ENCODE peak calls at places on chromosomes 4 and X, in five cellular contexts. One of them, this sample, is unnamed.
A peak's percentile ranks its signal among the peaks of the same experiment; 100 is the strongest.

GRCh38 chrX:42290608-42291007 is 367.3 kb upstream of the CASK start:
- DNase-seq in H1: no peak
- DNase-seq in HepG2: peak; percentile 1
- DNase-seq in K562: no peak
- DNase-seq in IMR-90: peak; percentile 0
- DNase-seq in this sample: peak; percentile 21

GRCh38 chrX:40727599-40728252 is 7.6 kb downstream of the MED14 start:
- DNase-seq in H1: no peak
- DNase-seq in IMR-90: no peak
- DNase-seq in HepG2: no peak
- DNase-seq in K562: no peak
- DNase-seq in this sample: no peak

GRCh38 chrX:768596-768995 is 138.0 kb downstream of the SHOX start:
- DNase-seq in K562: no peak
- DNase-seq in HepG2: no peak
- DNase-seq in H1: no peak
- DNase-seq in IMR-90: no peak
- DNase-seq in this sample: no peak

GRCh38 chr4:7194251-7195137 is 2.2 kb downstream of the SORCS2 start:
- DNase-seq in HepG2: no peak
- DNase-seq in H1: no peak
- DNase-seq in IMR-90: no peak
- DNase-seq in K562: no peak
- DNase-seq in this sample: peak; percentile 55

GRCh38 chrX:132216806-132217202 is 2.4 kb downstream of the RAP2C start:
- DNase-seq in H1: no peak
- DNase-seq in K562: no peak
- DNase-seq in HepG2: no peak
- DNase-seq in IMR-90: peak; percentile 43
- DNase-seq in this sample: no peak

GRCh38 chrX:51878056-51878455 is 15.4 kb upstream of the MAGED1 start:
- DNase-seq in IMR-90: no peak
- DNase-seq in H1: no peak
- DNase-seq in HepG2: no peak
- DNase-seq in K562: no peak
- DNase-seq in this sample: no peak

GRCh38 chrX:106731590-106731989 is 5.1 kb downstream of the RNF128 start:
- DNase-seq in HepG2: no peak
- DNase-seq in K562: no peak
- DNase-seq in H1: no peak
- DNase-seq in IMR-90: no peak
- DNase-seq in this sample: no peak

GRCh38 chr4:153782567-153782966 is 6.3 kb downstream of the SFRP2 start:
- DNase-seq in IMR-90: no peak
- DNase-seq in K562: no peak
- DNase-seq in HepG2: no peak
- DNase-seq in H1: no peak
- DNase-seq in this sample: no peak

GRCh38 chrX:120305531-120306145 is 5.6 kb downstream of the TMEM255A start:
- DNase-seq in K562: peak; percentile 39
- DNase-seq in IMR-90: no peak
- DNase-seq in HepG2: no peak
- DNase-seq in H1: no peak
- DNase-seq in this sample: no peak

GRCh38 chr4:145076473-145076855 is 21.5 kb downstream of the ANAPC10 start:
- DNase-seq in H1: no peak
- DNase-seq in IMR-90: peak; percentile 10
- DNase-seq in HepG2: no peak
- DNase-seq in K562: no peak
- DNase-seq in this sample: no peak
- TF ChIP-seq MAFK in H1: no peak
- TF ChIP-seq MAFK in IMR-90: no peak
- TF ChIP-seq MAFK in HepG2: no peak
- TF ChIP-seq MAFK in K562: no peak
- TF ChIP-seq MAFK in this sample: no peak

GRCh38 chrX:123408856-123409737 is 225.0 kb downstream of the GRIA3 start:
- DNase-seq in IMR-90: no peak
- DNase-seq in H1: no peak
- DNase-seq in K562: no peak
- DNase-seq in HepG2: no peak
- DNase-seq in this sample: no peak
- TF ChIP-seq MAFK in IMR-90: no peak
- TF ChIP-seq MAFK in H1: no peak
- TF ChIP-seq MAFK in K562: no peak
- TF ChIP-seq MAFK in HepG2: no peak
- TF ChIP-seq MAFK in this sample: no peak

GRCh38 chr4:39616651-39617050 is 22.0 kb downstream of the SMIM14 start:
- DNase-seq in K562: no peak
- DNase-seq in HepG2: no peak
- DNase-seq in IMR-90: no peak
- DNase-seq in H1: no peak
- DNase-seq in this sample: no peak

GRCh38 chr4:39609454-39609911 is 29.2 kb downstream of the SMIM14 start:
- DNase-seq in HepG2: peak; percentile 64
- DNase-seq in K562: no peak
- DNase-seq in IMR-90: no peak
- DNase-seq in H1: no peak
- DNase-seq in this sample: peak; percentile 37

GRCh38 chr4:39614487-39615162 is 24.0 kb downstream of the SMIM14 start:
- DNase-seq in IMR-90: peak; percentile 87
- DNase-seq in K562: no peak
- DNase-seq in HepG2: no peak
- DNase-seq in H1: no peak
- DNase-seq in this sample: peak; percentile 16

GRCh38 chr4:39617534-39617933 is 21.1 kb downstream of the SMIM14 start:
- DNase-seq in H1: no peak
- DNase-seq in K562: no peak
- DNase-seq in IMR-90: no peak
- DNase-seq in HepG2: no peak
- DNase-seq in this sample: no peak

DNA sequence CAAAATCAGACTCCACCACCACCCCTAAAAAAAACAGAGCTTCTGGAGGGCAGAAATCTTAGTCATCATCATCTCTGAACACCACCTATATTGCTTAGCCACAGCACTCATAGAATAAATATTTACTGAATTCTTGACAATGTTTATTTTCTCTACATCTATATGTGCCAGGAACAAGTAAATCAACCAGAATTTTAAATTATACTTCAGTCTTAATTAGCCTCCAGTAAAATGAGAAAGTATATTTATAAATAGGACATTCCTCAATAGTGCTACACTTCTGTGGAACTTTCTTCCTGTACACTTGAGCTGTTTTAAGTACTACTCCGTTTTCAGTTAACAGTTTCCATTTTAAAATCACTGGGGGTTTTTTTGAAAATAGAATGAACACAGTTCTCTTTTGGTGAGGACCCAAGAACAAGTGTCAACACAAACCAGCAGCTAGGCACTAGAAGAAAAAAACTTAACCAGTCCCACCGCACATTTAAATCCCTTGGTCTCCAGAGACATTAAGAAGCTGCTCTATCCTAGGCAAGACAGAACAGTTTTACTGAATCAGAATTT is 25.5 kb downstream of the SMIM14 start:
- DNase-seq in H1: no peak
- DNase-seq in K562: no peak
- DNase-seq in IMR-90: peak; percentile 58
- DNase-seq in HepG2: peak; percentile 49
- DNase-seq in this sample: no peak
- TF ChIP-seq MAFK in H1: no peak
- TF ChIP-seq MAFK in K562: no peak
- TF ChIP-seq MAFK in IMR-90: no peak
- TF ChIP-seq MAFK in HepG2: no peak
- TF ChIP-seq MAFK in this sample: no peak

GRCh38 chr4:99507762-99508161 is 3.1 kb upstream of the C4orf17 start:
- DNase-seq in H1: no peak
- DNase-seq in HepG2: no peak
- DNase-seq in K562: no peak
- DNase-seq in IMR-90: no peak
- DNase-seq in this sample: no peak
- TF ChIP-seq MAFK in H1: no peak
- TF ChIP-seq MAFK in HepG2: no peak
- TF ChIP-seq MAFK in K562: no peak
- TF ChIP-seq MAFK in IMR-90: no peak
- TF ChIP-seq MAFK in this sample: no peak

DNA sequence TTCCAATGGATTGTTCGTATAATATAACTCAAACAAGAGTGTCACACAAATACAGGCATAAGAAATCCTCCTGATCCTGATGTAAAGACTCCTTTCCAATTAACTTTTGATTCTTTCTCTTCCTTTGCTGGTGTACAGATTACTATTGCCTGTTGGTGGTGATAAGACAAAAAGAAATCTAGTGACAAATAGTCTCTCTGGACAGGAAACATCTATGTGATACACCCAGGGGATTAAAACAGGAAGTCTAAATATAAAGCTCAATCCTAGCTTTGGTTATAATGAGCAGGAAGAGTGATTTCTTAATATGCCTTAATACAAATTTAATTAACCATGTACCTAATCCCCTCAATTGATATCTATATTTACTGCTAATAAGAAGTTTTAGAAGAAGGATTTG is 45.1 kb downstream of the ARHGEF6 start:
- DNase-seq in K562: no peak
- DNase-seq in HepG2: no peak
- DNase-seq in H1: no peak
- DNase-seq in IMR-90: no peak
- DNase-seq in this sample: no peak
- TF ChIP-seq MAFK in K562: no peak
- TF ChIP-seq MAFK in HepG2: no peak
- TF ChIP-seq MAFK in H1: no peak
- TF ChIP-seq MAFK in IMR-90: no peak
- TF ChIP-seq MAFK in this sample: no peak

GRCh38 chr4:2938906-2939305 is 24.3 kb downstream of the NOP14 start:
- DNase-seq in IMR-90: no peak
- DNase-seq in HepG2: no peak
- DNase-seq in H1: no peak
- DNase-seq in K562: no peak
- DNase-seq in this sample: no peak

GRCh38 chr4:2940267-2941137 is 22.7 kb downstream of the NOP14 start:
- DNase-seq in HepG2: no peak
- DNase-seq in IMR-90: no peak
- DNase-seq in H1: no peak
- DNase-seq in K562: no peak
- DNase-seq in this sample: no peak

GRCh38 chr4:2937986-2938385 is 25.2 kb downstream of the NOP14 start:
- DNase-seq in HepG2: no peak
- DNase-seq in H1: no peak
- DNase-seq in IMR-90: no peak
- DNase-seq in K562: no peak
- DNase-seq in this sample: no peak

GRCh38 chr4:2941138-2942036 is 21.8 kb downstream of the NOP14 start:
- DNase-seq in HepG2: no peak
- DNase-seq in IMR-90: no peak
- DNase-seq in K562: no peak
- DNase-seq in H1: no peak
- DNase-seq in this sample: no peak

DNA sequence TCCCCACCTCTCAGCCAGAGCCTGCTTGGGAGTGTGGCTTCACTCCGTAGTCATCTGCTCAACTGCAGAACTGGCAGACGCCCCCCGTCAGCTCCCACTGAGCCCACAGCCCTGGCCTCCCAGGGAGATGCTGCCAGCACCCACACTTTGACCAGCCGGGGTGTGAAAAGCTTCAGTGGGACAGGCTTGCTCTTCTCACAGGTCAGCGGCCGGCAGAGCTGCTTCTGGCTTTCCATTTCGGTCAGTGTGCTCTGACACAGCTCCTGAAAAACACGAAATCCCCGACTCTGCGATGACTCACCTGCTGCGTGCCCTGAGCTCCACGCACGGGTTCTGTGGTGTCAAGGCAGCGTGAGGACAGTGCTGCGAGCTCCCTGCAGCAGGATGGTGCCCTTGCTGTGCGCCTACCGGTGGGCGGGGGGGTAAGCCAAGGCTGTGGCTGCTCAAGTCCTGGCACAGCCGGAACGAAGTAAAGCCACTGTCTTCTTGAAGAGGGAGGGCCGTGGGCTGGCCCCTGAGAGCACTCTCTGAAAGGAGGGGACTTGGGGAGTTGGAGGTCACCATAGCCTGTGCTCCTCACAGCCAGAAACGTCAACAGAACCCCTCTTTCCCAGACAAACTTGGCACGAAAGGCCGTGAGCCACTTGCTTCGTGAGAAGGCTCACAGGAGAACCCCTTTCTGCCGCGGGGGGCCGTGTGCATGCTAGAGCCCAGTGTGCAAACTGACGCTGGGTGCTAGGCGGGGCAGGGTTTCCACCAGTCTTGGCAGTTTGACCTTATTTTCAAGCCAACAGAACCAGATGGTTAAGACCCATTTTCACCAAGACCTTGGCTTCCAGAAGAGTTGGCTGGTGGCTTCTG is 23.6 kb downstream of the NOP14 start:
- DNase-seq in H1: no peak
- DNase-seq in IMR-90: no peak
- DNase-seq in HepG2: no peak
- DNase-seq in K562: no peak
- DNase-seq in this sample: no peak
- TF ChIP-seq MAFK in H1: no peak
- TF ChIP-seq MAFK in IMR-90: no peak
- TF ChIP-seq MAFK in HepG2: no peak
- TF ChIP-seq MAFK in K562: no peak
- TF ChIP-seq MAFK in this sample: no peak

DNA sequence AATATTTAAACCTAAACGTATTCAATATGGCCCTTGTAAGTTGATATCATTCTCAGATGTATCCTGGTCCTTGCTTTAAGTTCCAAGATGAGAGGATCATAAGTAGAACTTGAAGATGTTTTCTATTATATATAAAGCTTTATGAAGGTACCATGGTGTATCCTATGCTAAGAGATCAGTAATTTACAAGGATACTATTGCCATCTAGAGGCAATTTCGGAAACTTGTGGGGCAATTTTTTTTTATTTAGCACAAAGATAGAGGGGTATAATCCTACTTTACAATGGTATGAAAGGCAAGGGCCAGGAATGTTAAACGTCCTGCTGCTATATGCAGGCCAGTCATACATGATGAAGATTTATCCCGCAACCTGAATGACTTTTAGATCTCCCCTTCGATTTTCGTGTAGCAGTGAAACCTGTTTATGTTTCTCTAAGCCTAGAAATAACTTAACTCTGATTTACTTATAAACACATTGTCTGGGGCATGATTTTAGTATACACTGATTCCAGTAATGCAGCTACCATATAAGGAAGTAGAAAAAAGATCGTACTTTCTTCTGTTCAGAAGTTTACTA is 2.5 kb downstream of the SLC25A31 start:
- DNase-seq in IMR-90: peak; percentile 60
- DNase-seq in HepG2: peak; percentile 35
- DNase-seq in H1: no peak
- DNase-seq in K562: peak; percentile 43
- DNase-seq in this sample: peak; percentile 33
- TF ChIP-seq MAFK in IMR-90: no peak
- TF ChIP-seq MAFK in HepG2: no peak
- TF ChIP-seq MAFK in H1: no peak
- TF ChIP-seq MAFK in K562: no peak
- TF ChIP-seq MAFK in this sample: no peak

GRCh38 chrX:154126101-154126500 is 17.9 kb upstream of the OPN1LW start:
- DNase-seq in HepG2: no peak
- DNase-seq in IMR-90: no peak
- DNase-seq in H1: no peak
- DNase-seq in K562: no peak
- DNase-seq in this sample: no peak
- TF ChIP-seq MAFK in HepG2: no peak
- TF ChIP-seq MAFK in IMR-90: no peak
- TF ChIP-seq MAFK in H1: no peak
- TF ChIP-seq MAFK in K562: no peak
- TF ChIP-seq MAFK in this sample: no peak